ENCODE peak calls at places on chromosomes 12 and 14, in eight cellular contexts. L is HepG2; N is right cardiac atrium; I is IMR-90; S is pancreas; E is PC-9; F is CD8-positive, alpha-beta memory T cell; T is ovary. O is an unnamed sample. For H3K4me1, the result is how much of the 10 kb centered on the place peaks cover.

GRCh38 chr12:28539691-28540323 is 349.6 kb downstream of the CCDC91 start:
- DNase-seq in N (no peak), S (no peak), I (no peak), F (no peak), E (no peak), L (no peak), T (no peak), O (no peak)

GRCh38 chr12:7542813-7543212 is 39.2 kb upstream of the CD163 start:
- DNase-seq in T (no peak), F (no peak), I (peak), E (no peak), N (no peak), L (no peak), S (no peak), O (no peak)

GRCh38 chr14:63596998-63597658 is 44.5 kb downstream of the WDR89 start:
- DNase-seq in L (no peak), N (no peak), I (no peak), E (no peak), T (no peak), S (no peak), F (no peak), O (no peak)

GRCh38 chr14:45199246-45199645 is 53.8 kb downstream of the MIS18BP1 start:
- DNase-seq in L (no peak), I (peak), S (no peak), E (no peak), F (no peak), N (no peak), T (no peak), O (no peak)

GRCh38 chr12:105672171-105672570 is 341.7 kb downstream of the C12orf75 start:
- DNase-seq in I (no peak), S (no peak), T (no peak), N (peak), E (no peak), L (no peak), F (no peak), O (no peak)

GRCh38 chr12:120639771-120640721 is at the start of gene CABP1:
- DNase-seq in E (no peak), T (no peak), F (peak), N (peak), L (peak), S (peak), I (no peak), O (peak)

GRCh38 chr14:74290415-74290814 is 12.3 kb downstream of the ABCD4 start:
- DNase-seq in L (no peak), N (no peak), I (peak), T (no peak), F (no peak), E (no peak), S (no peak), O (peak)

GRCh38 chr14:58752782-58753181 is 115.0 kb downstream of the DACT1 start:
- DNase-seq in N (peak), F (no peak), L (peak), I (no peak), T (peak), E (no peak), S (peak), O (no peak)

GRCh38 chr14:99884834-99885648 is 91.8 kb downstream of the EML1 start:
- DNase-seq in S (no peak), L (peak), F (no peak), E (no peak), T (peak), I (peak), N (peak), O (no peak)

GRCh38 chr14:95502381-95502950 is 14.0 kb downstream of the SYNE3 start:
- DNase-seq in F (no peak), I (no peak), S (no peak), E (no peak), T (peak), N (no peak), L (no peak), O (no peak)

GRCh38 chr12:55931317-55931779 is 386 bp downstream of the DGKA start:
- DNase-seq in N (peak), S (no peak), E (no peak), I (no peak), F (no peak), L (no peak), T (peak), O (no peak)
- H3K4me1 ChIP-seq in N (under half), S (under half), E (half or more), I (under half), F (half or more), L (under half), T (under half), O (under half)

DNA sequence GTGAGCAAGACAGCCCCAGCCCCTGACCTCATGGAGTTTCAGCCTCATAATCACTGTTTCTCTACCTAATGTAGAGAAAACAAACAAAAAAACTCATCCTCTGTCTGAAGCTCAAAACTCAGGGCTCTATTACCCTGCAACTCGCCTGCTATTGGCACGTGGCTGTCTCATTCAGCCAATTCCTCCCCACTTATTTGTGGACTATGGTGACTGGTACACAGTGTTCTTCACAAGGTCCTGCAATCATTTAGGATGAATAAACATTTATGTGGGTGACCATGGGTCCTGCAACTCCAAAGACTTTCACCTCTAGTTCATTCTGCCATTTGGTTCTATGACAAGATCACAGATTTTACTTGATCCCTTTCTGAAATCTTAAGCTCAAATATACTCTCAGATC is 4.7 kb downstream of the PPP2R3C start:
- DNase-seq in E (no peak), F (no peak), N (no peak), I (no peak), T (no peak), L (no peak), S (no peak), O (no peak)
- H3K27ac ChIP-seq in E (no peak), F (no peak), N (no peak), I (no peak), T (no peak), L (no peak), S (no peak), O (no peak)

DNA sequence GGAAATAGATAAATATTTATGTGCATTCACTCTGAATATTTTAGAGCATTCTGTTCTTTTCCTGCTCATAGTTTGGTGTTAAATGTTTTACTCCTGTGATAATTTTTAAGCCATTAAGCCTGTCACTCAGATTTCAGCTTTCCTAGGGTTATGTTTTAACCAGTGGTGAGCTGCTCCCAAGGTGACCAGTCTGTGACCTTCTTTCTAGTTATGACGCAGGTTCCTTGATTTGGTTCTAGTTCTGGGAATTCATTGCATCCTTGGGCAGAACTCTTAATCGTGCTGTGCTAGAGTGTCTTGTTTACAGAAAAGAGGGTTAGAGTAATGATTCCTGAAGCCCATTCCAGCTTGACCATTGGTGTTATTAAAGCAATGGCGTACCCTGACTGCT is 2.2 kb downstream of the GABARAPL1 start:
- DNase-seq in E (no peak), T (no peak), N (no peak), L (no peak), S (no peak), I (no peak), F (no peak), O (no peak)
- H3K4me3 ChIP-seq in E (peak), T (peak), N (peak), L (no peak), S (peak), I (peak), F (no peak), O (peak)

GRCh38 chr14:21287166-21287565 is 7.3 kb downstream of the RPGRIP1 start:
- DNase-seq in E (no peak), T (no peak), I (no peak), N (no peak), L (no peak), S (no peak), F (no peak), O (no peak)
- H3K4me1 ChIP-seq in E (under half), T (under half), I (under half), N (under half), L (under half), S (under half), F (under half), O (under half)

DNA sequence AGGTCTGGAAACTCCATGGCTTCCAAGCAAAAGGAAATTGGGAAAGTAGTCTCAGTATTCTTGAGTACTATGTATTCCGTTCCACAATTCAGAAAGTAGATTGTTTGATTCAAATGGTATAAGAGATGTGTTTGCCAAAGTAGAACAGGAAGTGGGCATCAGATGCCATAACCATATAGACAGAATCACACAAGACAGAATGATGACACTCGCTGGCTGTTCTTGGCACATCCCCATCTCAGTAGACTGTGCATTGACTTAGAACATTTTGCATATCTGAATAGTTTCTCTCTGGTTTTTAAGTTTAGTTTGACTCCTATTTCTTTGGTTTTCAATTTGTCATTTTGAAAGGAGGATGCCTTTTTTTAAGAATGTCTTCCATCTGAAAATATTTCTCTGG is 221.1 kb upstream of the RGS6 start:
- DNase-seq in F (no peak), L (no peak), S (no peak), E (no peak), I (no peak), T (no peak), N (no peak), O (no peak)
- H3K27ac ChIP-seq in F (no peak), L (no peak), S (no peak), E (peak), I (peak), T (no peak), N (no peak), O (peak)

GRCh38 chr12:1444142-1444516 is 150.3 kb downstream of the FBXL14 start:
- DNase-seq in E (no peak), I (no peak), S (no peak), F (no peak), N (no peak), T (no peak), L (no peak), O (no peak)
- H3K4me3 ChIP-seq in E (no peak), I (peak), S (no peak), F (no peak), N (peak), T (no peak), L (no peak), O (no peak)

DNA sequence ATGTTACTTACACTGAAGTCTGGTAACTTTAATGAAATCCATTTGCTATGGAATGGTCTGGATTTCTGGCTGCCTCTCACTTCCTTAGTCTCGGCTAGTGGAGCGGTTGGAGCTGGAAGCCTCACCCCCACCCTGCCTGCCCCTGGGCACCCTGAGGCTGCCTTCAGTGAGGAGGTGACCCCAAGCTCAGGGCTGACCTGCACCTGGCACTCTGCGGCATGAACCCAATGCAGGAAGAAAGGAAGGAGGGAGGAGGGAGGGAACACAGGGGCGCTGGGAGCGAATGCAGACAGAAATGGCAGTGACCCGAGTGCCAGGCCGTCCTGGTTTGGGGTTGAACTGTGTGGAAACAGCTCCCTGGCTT is 353.1 kb downstream of the TMEM121 start:
- DNase-seq in L (no peak), N (no peak), E (no peak), F (no peak), I (no peak), S (no peak), T (no peak), O (peak)
- H3K4me1 ChIP-seq in L (under half), N (under half), E (under half), F (under half), I (under half), S (under half), T (under half), O (under half)

GRCh38 chr14:68222726-68223125 is 403.1 kb downstream of the RAD51B start:
- DNase-seq in T (no peak), I (no peak), E (no peak), S (no peak), F (no peak), L (no peak), N (no peak), O (no peak)
- H3K27ac ChIP-seq in T (peak), I (no peak), E (no peak), S (no peak), F (no peak), L (no peak), N (no peak), O (no peak)

O was measured in endodermal cell.